ENCODE peak calls at places on chromosomes 2 and 18, in five cellular contexts. T, M, P, E and Q are unnamed samples.

GRCh38 chr2:24077535-24077877 is 1.4 kb upstream of the SF3B6 start:
- DNase-seq in P (no peak), M (no peak), T (no peak), E (no peak), Q (no peak)

GRCh38 chr2:101410114-101410513 is 22.8 kb upstream of the CREG2 start:
- DNase-seq in T (no peak), M (no peak), P (no peak), E (no peak), Q (no peak)

GRCh38 chr2:48205137-48205798 is 299.0 kb upstream of the FBXO11 start:
- DNase-seq in P (no peak), E (no peak), T (no peak), M (no peak), Q (peak; percentile 6)

GRCh38 chr2:94956797-94957391 is 68.6 kb upstream of the MAL start:
- DNase-seq in E (peak; percentile 21), M (peak; percentile 26), P (peak; percentile 34), T (no peak), Q (no peak)

GRCh38 chr2:111171337-111171930 is 50.7 kb downstream of the BCL2L11 start:
- DNase-seq in P (no peak), M (no peak), E (no peak), T (no peak), Q (no peak)

GRCh38 chr18:62028715-62029114 is 135.9 kb upstream of the RNF152 start:
- DNase-seq in E (no peak), P (no peak), M (no peak), T (no peak), Q (no peak)

GRCh38 chr2:207256026-207256425 is 90.3 kb upstream of the KLF7 start:
- DNase-seq in E (no peak), M (no peak), T (no peak), P (no peak), Q (no peak)

GRCh38 chr2:123993728-123994323 is 31.3 kb upstream of the CNTNAP5 start:
- DNase-seq in T (no peak), E (no peak), M (peak; percentile 24), P (peak; percentile 31), Q (no peak)

GRCh38 chr2:163751696-163752095 is 15.9 kb upstream of the FIGN start:
- DNase-seq in T (no peak), E (no peak), M (no peak), P (no peak), Q (no peak)

GRCh38 chr2:18910843-18911242 is 321.5 kb upstream of the NT5C1B start:
- DNase-seq in E (no peak), T (no peak), M (peak; percentile 97), P (peak; percentile 19), Q (no peak)

GRCh38 chr18:54856105-54856504 is 27.8 kb downstream of the RAB27B start:
- DNase-seq in T (no peak), P (no peak), M (no peak), E (no peak), Q (no peak)

GRCh38 chr2:84874381-84875212 is 6.3 kb downstream of the TRABD2A start:
- DNase-seq in T (peak; percentile 23), M (peak; percentile 50), E (no peak), P (no peak), Q (no peak)

GRCh38 chr2:161170917-161171594 is 10.8 kb downstream of the TANK start:
- DNase-seq in T (no peak), E (no peak), P (peak; percentile 17), M (peak; percentile 27), Q (no peak)

GRCh38 chr2:58967736-58968135 is 726.6 kb upstream of the FANCL start:
- DNase-seq in M (no peak), P (no peak), T (no peak), E (no peak), Q (no peak)

GRCh38 chr2:205879362-205879761 is 197.1 kb downstream of the NRP2 start:
- DNase-seq in T (no peak), P (no peak), E (no peak), M (no peak), Q (no peak)

GRCh38 chr18:51236225-51236624 is 38.7 kb upstream of the MEX3C start:
- DNase-seq in T (no peak), E (no peak), M (peak; percentile 41), P (no peak), Q (no peak)

GRCh38 chr2:86790828-86791561 is at the start of gene CD8A:
- DNase-seq in M (peak; percentile 30), T (no peak), P (no peak), E (no peak), Q (no peak)

GRCh38 chr2:192499476-192499875 is 304.7 kb upstream of the TMEFF2 start:
- DNase-seq in T (no peak), M (peak; percentile 51), P (no peak), E (no peak), Q (no peak)

GRCh38 chr2:48249631-48250473 is 280.1 kb upstream of the STON1 start:
- DNase-seq in T (no peak), P (peak; percentile 35), E (no peak), M (peak; percentile 57), Q (no peak)

GRCh38 chr18:9796933-9797549 is 88.7 kb upstream of the TXNDC2 start:
- DNase-seq in T (no peak), M (peak; percentile 51), E (no peak), P (no peak), Q (no peak)

GRCh38 chr18:33761363-33761762 is 183.3 kb downstream of the ASXL3 start:
- DNase-seq in M (peak; percentile 59), P (peak; percentile 32), T (no peak), E (no peak), Q (no peak)

GRCh38 chr2:233267516-233268245 is 16.2 kb downstream of the ATG16L1 start:
- DNase-seq in E (peak; percentile 91), P (peak; percentile 34), T (peak; percentile 72), M (no peak), Q (peak; percentile 59)

GRCh38 chr18:56815926-56816325 is 164.8 kb downstream of the WDR7 start:
- DNase-seq in M (peak; percentile 11), T (no peak), E (no peak), P (no peak), Q (no peak)

GRCh38 chr2:221617996-221618395 is 45.9 kb upstream of the EPHA4 start:
- DNase-seq in E (no peak), P (peak; percentile 9), M (no peak), T (no peak), Q (no peak)

GRCh38 chr18:46320928-46321855 is 217.0 kb downstream of the HAUS1 start:
- DNase-seq in T (no peak), P (no peak), E (no peak), M (peak; percentile 80), Q (no peak)

GRCh38 chr18:7490104-7490503 is 77.0 kb upstream of the PTPRM start:
- DNase-seq in P (no peak), M (no peak), T (no peak), E (no peak), Q (no peak)

GRCh38 chr2:7825591-7826312 is 856.1 kb upstream of the ID2 start:
- DNase-seq in E (no peak), P (peak; percentile 72), M (peak; percentile 53), T (peak; percentile 63), Q (peak; percentile 66)

GRCh38 chr2:141109633-141110032 is 1021.2 kb downstream of the LRP1B start:
- DNase-seq in T (no peak), M (peak; percentile 3), E (no peak), P (no peak), Q (no peak)

GRCh38 chr2:197613509-197613987 is 61.8 kb downstream of the RFTN2 start:
- DNase-seq in P (no peak), E (no peak), M (peak; percentile 67), T (no peak), Q (no peak)

GRCh38 chr2:182668671-182669070 is 47.4 kb upstream of the DNAJC10 start:
- DNase-seq in M (no peak), E (no peak), P (peak; percentile 88), T (no peak), Q (no peak)

GRCh38 chr18:42548493-42548892 is 567.0 kb downstream of the RIT2 start:
- DNase-seq in E (no peak), P (no peak), T (no peak), M (no peak), Q (no peak)

GRCh38 chr2:56729212-56729611 is 545.4 kb downstream of the CCDC85A start:
- DNase-seq in M (peak; percentile 51), E (no peak), T (no peak), P (no peak), Q (no peak)

GRCh38 chr2:42961385-42961800 is 169.0 kb upstream of the HAAO start:
- DNase-seq in T (no peak), E (no peak), M (peak; percentile 74), P (peak; percentile 52), Q (no peak)

GRCh38 chr2:43486604-43487003 is 109.2 kb downstream of the THADA start:
- DNase-seq in E (no peak), P (peak; percentile 64), T (no peak), M (peak; percentile 80), Q (no peak)

GRCh38 chr18:62999392-62999791 is 284.1 kb downstream of the PHLPP1 start:
- DNase-seq in M (peak; percentile 97), P (peak; percentile 79), T (no peak), E (no peak), Q (no peak)

GRCh38 chr2:144479138-144479537 is 40.8 kb downstream of the ZEB2 start:
- DNase-seq in T (no peak), E (no peak), M (peak; percentile 49), P (no peak), Q (no peak)

GRCh38 chr2:182767578-182767977 is 51.5 kb downstream of the DNAJC10 start:
- DNase-seq in T (no peak), M (peak; percentile 30), E (no peak), P (no peak), Q (no peak)

GRCh38 chr18:63062246-63062645 is 257.3 kb downstream of the BCL2 start:
- DNase-seq in E (no peak), M (peak; percentile 55), P (no peak), T (no peak), Q (no peak)

DNA sequence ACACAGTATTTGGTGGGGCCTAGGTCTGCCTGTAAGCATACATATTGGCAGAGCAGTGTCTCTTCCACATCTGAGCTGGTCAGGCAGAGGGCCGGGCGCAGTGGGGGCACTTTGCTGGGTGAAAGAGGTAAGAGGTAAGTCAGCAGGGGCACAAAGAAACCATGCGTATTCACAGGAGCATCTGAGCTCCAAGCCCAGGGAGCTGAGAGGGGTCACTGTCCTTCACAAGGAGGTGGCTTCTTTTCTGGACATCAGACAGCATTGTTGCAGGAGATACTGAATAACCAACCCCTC is 201.7 kb downstream of the AGAP1 start:
- DNase-seq in P (no peak), M (no peak), E (no peak), T (no peak), Q (no peak)
- H3K4me3 ChIP-seq in P (no peak overlapping the region), M (no peak overlapping the region), E (no peak overlapping the region), T (no peak overlapping the region), Q (no peak overlapping the region)

DNA sequence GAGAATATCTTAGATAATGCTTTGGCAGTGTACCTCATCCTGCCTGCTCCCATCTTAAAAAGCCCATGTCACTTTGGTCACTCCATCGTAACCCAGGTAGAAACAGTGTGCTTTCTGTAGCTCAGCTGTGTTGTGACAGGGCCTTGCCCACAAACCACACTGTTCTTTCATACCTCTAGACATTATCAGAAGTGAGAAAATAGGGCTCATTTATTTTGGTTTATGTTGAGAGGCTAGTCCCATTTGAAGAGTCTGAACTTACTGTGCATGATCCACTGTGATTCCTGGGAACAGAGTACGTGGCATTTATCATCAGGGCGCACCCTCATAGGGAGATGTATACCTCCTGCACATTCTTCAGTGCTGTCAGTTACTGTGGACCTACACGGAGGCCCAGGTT is 69.7 kb downstream of the FEZ2 start:
- DNase-seq in E (no peak), T (no peak), P (no peak), M (no peak), Q (peak; percentile 34)
- H3K4me3 ChIP-seq in E (no peak overlapping the region), T (no peak overlapping the region), P (no peak overlapping the region), M (no peak overlapping the region), Q (no peak overlapping the region)

GRCh38 chr2:62219407-62220159 is 23.7 kb downstream of the B3GNT2 start:
- DNase-seq in M (peak; percentile 34), P (no peak), T (no peak), E (no peak), Q (no peak)
- H3K4me3 ChIP-seq in M (no peak overlapping the region), P (no peak overlapping the region), T (peak overlapping the region; percentile 3), E (no peak overlapping the region), Q (no peak overlapping the region)

GRCh38 chr2:36889782-36890181 is 76.6 kb downstream of the STRN start:
- DNase-seq in E (no peak), P (no peak), T (no peak), M (peak; percentile 98), Q (no peak)
- H3K4me3 ChIP-seq in E (no peak overlapping the region), P (no peak overlapping the region), T (no peak overlapping the region), M (peak overlapping the region; percentile 19), Q (no peak overlapping the region)